ENCODE peak calls at places on chromosomes 5 and 9, in nine cellular contexts. C is pancreas; X is CD8-positive, alpha-beta T cell; L is fibroblast of lung; Q is mammary epithelial cell; Z is AG09309; G is psoas muscle; D is neural crest cell; K is colonic mucosa. O is an unnamed sample.

GRCh38 chr5:120942551-120942950 is 478.5 kb downstream of the PRR16 start:
- DNase-seq in Q (peak; percentile 36), G (no peak), X (no peak), L (peak; percentile 6), K (no peak), C (no peak), Z (no peak), D (no peak), O (no peak)

GRCh38 chr9:124479371-124479770 is 27.8 kb downstream of the NR5A1 start:
- DNase-seq in X (no peak), L (no peak), D (no peak), C (no peak), Q (no peak), K (no peak), G (no peak), Z (no peak), O (no peak)

GRCh38 chr5:87121315-87122170 is 146.1 kb upstream of the RASA1 start:
- DNase-seq in Q (peak; percentile 88), L (peak; percentile 94), X (peak; percentile 22), G (no peak), K (no peak), C (no peak), D (no peak), Z (peak; percentile 61), O (peak; percentile 81)

GRCh38 chr9:74960548-74960947 is 7.8 kb upstream of the C9orf40 start:
- DNase-seq in Q (peak; percentile 80), X (no peak), K (no peak), L (peak; percentile 55), Z (peak; percentile 64), C (no peak), G (no peak), D (no peak), O (peak; percentile 64)

GRCh38 chr5:134758176-134758503 is 439 bp upstream of the DDX46 start:
- DNase-seq in C (no peak), Z (no peak), Q (no peak), X (no peak), D (no peak), K (no peak), G (no peak), L (no peak), O (no peak)

GRCh38 chr9:85960688-85961093 is 19.7 kb downstream of the NAA35 start:
- DNase-seq in D (no peak), K (no peak), X (no peak), C (no peak), L (no peak), Q (no peak), G (no peak), Z (no peak), O (no peak)

GRCh38 chr5:74476197-74477081 is 164.1 kb downstream of the ENC1 start:
- DNase-seq in Q (no peak), K (no peak), L (no peak), G (no peak), C (no peak), X (no peak), D (no peak), Z (no peak), O (no peak)

GRCh38 chr5:112049738-112050137 is 292.7 kb upstream of the NREP start:
- DNase-seq in L (peak; percentile 32), G (no peak), Q (no peak), X (no peak), D (no peak), Z (no peak), K (no peak), C (no peak), O (peak; percentile 4)

GRCh38 chr5:38540348-38540747 is 16.1 kb downstream of the LIFR start:
- DNase-seq in C (peak; percentile 40), D (no peak), K (no peak), X (no peak), G (peak; percentile 63), Q (no peak), Z (no peak), L (no peak), O (no peak)

GRCh38 chr5:92403308-92403707 is 1020.2 kb upstream of the ARRDC3 start:
- DNase-seq in Z (no peak), K (no peak), G (no peak), L (no peak), D (no peak), X (no peak), Q (no peak), C (no peak), O (no peak)

GRCh38 chr5:190366-191035 is 794 bp upstream of the LRRC14B start:
- DNase-seq in G (peak; percentile 18), D (no peak), L (no peak), Q (no peak), X (no peak), C (no peak), K (no peak), Z (no peak), O (no peak)

GRCh38 chr5:62538017-62538942 is 40.3 kb upstream of the LRRC70 start:
- DNase-seq in K (no peak), D (no peak), X (no peak), Q (peak; percentile 88), G (no peak), C (no peak), L (peak; percentile 74), Z (peak; percentile 28), O (peak; percentile 90)

GRCh38 chr5:14741721-14742426 is 77.4 kb downstream of the OTULIN start:
- DNase-seq in L (no peak), Q (no peak), C (no peak), D (no peak), K (no peak), Z (no peak), X (no peak), G (no peak), O (no peak)

GRCh38 chr5:125835293-125836172 is 587.7 kb upstream of the GRAMD2B start:
- DNase-seq in L (peak; percentile 51), X (no peak), Z (no peak), D (peak; percentile 56), K (peak; percentile 32), G (peak; percentile 15), Q (no peak), C (peak; percentile 58), O (no peak)

GRCh38 chr5:107633171-107633901 is 37.4 kb downstream of the EFNA5 start:
- DNase-seq in D (no peak), Q (no peak), G (no peak), X (no peak), K (no peak), C (no peak), Z (no peak), L (peak; percentile 80), O (no peak)

DNA sequence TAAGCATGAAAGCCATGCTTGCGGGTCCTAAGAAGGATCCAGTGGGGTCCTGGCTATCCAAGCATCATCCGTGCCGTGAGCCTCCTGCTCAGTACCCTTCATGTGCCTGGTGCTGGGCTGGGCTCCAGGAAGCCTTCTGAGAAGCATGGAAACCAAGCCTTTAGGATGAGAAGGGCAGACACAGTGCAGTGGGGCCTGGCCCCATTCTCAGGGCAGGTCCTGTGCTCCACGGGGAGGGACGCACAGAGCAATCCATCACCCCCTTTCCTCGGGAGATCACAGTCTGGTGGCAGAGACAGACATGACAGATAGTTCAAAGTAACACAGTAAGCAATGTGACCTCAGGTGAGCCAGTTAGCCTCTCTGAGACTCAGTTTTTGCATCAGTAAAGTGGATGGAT is 76.9 kb downstream of the RGS3 start:
- DNase-seq in D (no peak), Z (no peak), C (no peak), G (no peak), L (no peak), X (no peak), Q (no peak), K (no peak), O (no peak)
- TF ChIP-seq CTCF in D (no peak), Z (no peak), C (no peak), G (no peak), L (no peak), X (no peak), Q (no peak), K (no peak), O (no peak)

GRCh38 chr9:89532944-89533343 is 35.0 kb upstream of the SEMA4D start:
- DNase-seq in L (no peak), Z (no peak), D (no peak), C (no peak), Q (no peak), K (no peak), X (no peak), G (no peak), O (no peak)

GRCh38 chr9:89534888-89535287 is 37.0 kb upstream of the SEMA4D start:
- DNase-seq in Z (no peak), C (no peak), X (no peak), K (no peak), Q (no peak), G (no peak), L (no peak), D (no peak), O (no peak)

GRCh38 chr9:89535461-89535860 is 37.5 kb upstream of the SEMA4D start:
- DNase-seq in Q (no peak), G (no peak), K (no peak), C (no peak), D (no peak), L (no peak), Z (no peak), X (no peak), O (no peak)

GRCh38 chr9:89533396-89534187 is 35.7 kb upstream of the SEMA4D start:
- DNase-seq in L (no peak), D (no peak), Q (no peak), X (no peak), K (no peak), C (peak; percentile 33), G (no peak), Z (no peak), O (no peak)

GRCh38 chr9:89534464-89534863 is 36.6 kb upstream of the SEMA4D start:
- DNase-seq in C (no peak), X (no peak), G (no peak), L (no peak), Z (no peak), D (no peak), K (no peak), Q (no peak), O (no peak)
- TF ChIP-seq CTCF in C (no peak), X (no peak), G (no peak), L (no peak), Z (no peak), D (no peak), K (no peak), Q (no peak), O (no peak)

GRCh38 chr5:11048760-11049159 is 287.7 kb upstream of the DAP start:
- DNase-seq in Z (no peak), C (no peak), Q (no peak), G (no peak), X (no peak), D (no peak), L (no peak), K (no peak), O (no peak)
- TF ChIP-seq CTCF in Z (no peak), C (no peak), Q (peak; percentile 6), G (no peak), X (no peak), D (no peak), L (no peak), K (no peak), O (peak; percentile 38)

DNA sequence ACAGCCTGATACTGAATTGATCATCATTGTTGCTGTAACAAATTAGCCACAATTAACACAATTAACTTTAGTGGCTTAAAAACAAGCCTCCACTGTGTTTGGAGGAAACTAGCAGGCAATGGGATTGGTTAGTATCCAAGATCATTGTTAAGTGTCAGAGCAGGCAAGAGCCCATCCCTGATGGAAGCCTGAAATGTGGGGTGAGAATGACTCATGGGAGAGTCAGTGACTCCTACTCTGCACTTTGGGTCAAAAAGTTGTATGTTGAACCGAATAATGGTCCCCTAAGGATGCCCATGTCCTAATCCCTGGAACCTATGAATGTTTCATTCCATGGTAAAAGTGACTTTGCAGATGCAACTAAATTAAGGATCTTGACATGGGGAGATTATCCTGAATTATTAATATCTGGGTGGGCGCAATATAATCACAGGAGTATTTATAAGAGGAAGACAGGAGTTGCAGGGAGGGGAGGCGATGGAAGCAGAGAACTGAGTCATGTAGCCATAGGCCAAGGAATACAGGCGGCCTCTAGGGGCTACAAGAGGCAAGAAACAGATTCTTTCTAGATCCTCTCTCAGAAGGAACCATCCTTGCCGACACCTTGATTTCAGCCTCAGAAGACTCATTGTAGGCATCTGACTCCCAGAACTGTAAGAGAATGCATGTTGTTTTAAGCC is 28.8 kb downstream of the ALG2 start:
- DNase-seq in G (no peak), X (no peak), Z (no peak), K (no peak), Q (no peak), D (no peak), C (no peak), L (peak; percentile 7), O (peak; percentile 8)
- TF ChIP-seq CTCF in G (no peak), X (no peak), Z (no peak), K (no peak), Q (peak; percentile 23), D (peak; percentile 19), C (no peak), L (peak; percentile 51), O (peak; percentile 49)

O was measured in HFFc6.